ENCODE peak calls at places on chromosome 4, in six cellular contexts. L, F, V, I, O and K are unnamed samples.

GRCh38 chr4:54695359-54696149 is 37.8 kb downstream of the KIT start:
- DNase-seq in L (no peak), F (no peak), V (no peak), I (no peak), O (no peak), K (no peak)

GRCh38 chr4:98648602-98649001 is 9.8 kb downstream of the TSPAN5 start:
- DNase-seq in L (no peak), F (no peak), V (no peak), I (no peak), O (no peak), K (no peak)

GRCh38 chr4:150209140-150209829 is 131.0 kb downstream of the DCLK2 start:
- DNase-seq in L (peak; percentile 59), F (peak; percentile 49), V (no peak), I (peak; percentile 28), O (no peak), K (peak; percentile 41)

GRCh38 chr4:98480535-98480934 is 177.9 kb downstream of the TSPAN5 start:
- DNase-seq in L (no peak), F (no peak), V (no peak), I (no peak), O (no peak), K (no peak)

GRCh38 chr4:52635130-52635529 is 24.0 kb downstream of the USP46 start:
- DNase-seq in L (no peak), F (no peak), V (no peak), I (no peak), O (no peak), K (no peak)

GRCh38 chr4:84069119-84069518 is 430.0 kb downstream of the NKX6-1 start:
- DNase-seq in L (no peak), F (no peak), V (no peak), I (no peak), O (no peak), K (no peak)

GRCh38 chr4:107330915-107331314 is 294.8 kb upstream of the DKK2 start:
- DNase-seq in L (no peak), F (no peak), V (no peak), I (no peak), O (no peak), K (no peak)

GRCh38 chr4:3355266-3355748 is 62.5 kb downstream of the RGS12 start:
- DNase-seq in L (no peak), F (no peak), V (no peak), I (no peak), O (peak; percentile 80), K (no peak)

GRCh38 chr4:123587983-123588494 is 191.4 kb downstream of the SPRY1 start:
- DNase-seq in L (peak; percentile 18), F (peak; percentile 63), V (no peak), I (no peak), O (no peak), K (peak; percentile 32)

GRCh38 chr4:138449938-138450337 is 207.8 kb upstream of the SLC7A11 start:
- DNase-seq in L (no peak), F (no peak), V (no peak), I (no peak), O (no peak), K (no peak)

GRCh38 chr4:1579834-1580686 is 104.1 kb downstream of the FAM53A start:
- DNase-seq in L (peak; percentile 94), F (peak; percentile 54), V (no peak), I (peak; percentile 91), O (no peak), K (peak; percentile 15)

GRCh38 chr4:95637047-95637600 is 88.4 kb upstream of the UNC5C start:
- DNase-seq in L (no peak), F (no peak), V (no peak), I (no peak), O (no peak), K (no peak)

GRCh38 chr4:72084587-72085011 is 52.8 kb downstream of the NPFFR2 start:
- DNase-seq in L (peak; percentile 3), F (no peak), V (no peak), I (no peak), O (peak; percentile 13), K (no peak)

GRCh38 chr4:185113340-185113739 is 29.7 kb upstream of the SLC25A4 start:
- DNase-seq in L (peak; percentile 28), F (no peak), V (no peak), I (no peak), O (no peak), K (no peak)

GRCh38 chr4:67456577-67457196 is 88.6 kb downstream of the CENPC start:
- DNase-seq in L (peak; percentile 38), F (no peak), V (no peak), I (no peak), O (no peak), K (no peak)

GRCh38 chr4:134388351-134388750 is 186.8 kb upstream of the PABPC4L start:
- DNase-seq in L (no peak), F (no peak), V (no peak), I (no peak), O (no peak), K (no peak)

GRCh38 chr4:78720994-78721677 is 55.0 kb upstream of the BMP2K start:
- DNase-seq in L (peak; percentile 93), F (no peak), V (no peak), I (no peak), O (no peak), K (peak; percentile 13)

GRCh38 chr4:165464813-165465381 is 86.1 kb downstream of the CPE start:
- DNase-seq in L (peak; percentile 62), F (no peak), V (no peak), I (peak; percentile 18), O (no peak), K (peak; percentile 18)

GRCh38 chr4:2673157-2673556 is 83.0 kb downstream of the TNIP2 start:
- DNase-seq in L (peak; percentile 20), F (no peak), V (no peak), I (peak; percentile 11), O (no peak), K (peak; percentile 8)

GRCh38 chr4:17347445-17347844 is 164.4 kb downstream of the QDPR start:
- DNase-seq in L (peak; percentile 46), F (peak; percentile 16), V (no peak), I (peak; percentile 23), O (no peak), K (peak; percentile 39)

GRCh38 chr4:22129454-22130075 is 181.0 kb upstream of the KCNIP4 start:
- DNase-seq in L (peak; percentile 6), F (peak; percentile 7), V (peak; percentile 53), I (peak; percentile 35), O (no peak), K (peak; percentile 5)

GRCh38 chr4:72629540-72629939 is 60.5 kb upstream of the ADAMTS3 start:
- DNase-seq in L (no peak), F (no peak), V (no peak), I (no peak), O (no peak), K (no peak)

GRCh38 chr4:48167538-48168263 is 33.7 kb upstream of the TXK start:
- DNase-seq in L (no peak), F (no peak), V (no peak), I (no peak), O (no peak), K (no peak)
- TF ChIP-seq ZNF274 in L (no peak), F (no peak), V (no peak), I (no peak), O (no peak), K (no peak)

DNA sequence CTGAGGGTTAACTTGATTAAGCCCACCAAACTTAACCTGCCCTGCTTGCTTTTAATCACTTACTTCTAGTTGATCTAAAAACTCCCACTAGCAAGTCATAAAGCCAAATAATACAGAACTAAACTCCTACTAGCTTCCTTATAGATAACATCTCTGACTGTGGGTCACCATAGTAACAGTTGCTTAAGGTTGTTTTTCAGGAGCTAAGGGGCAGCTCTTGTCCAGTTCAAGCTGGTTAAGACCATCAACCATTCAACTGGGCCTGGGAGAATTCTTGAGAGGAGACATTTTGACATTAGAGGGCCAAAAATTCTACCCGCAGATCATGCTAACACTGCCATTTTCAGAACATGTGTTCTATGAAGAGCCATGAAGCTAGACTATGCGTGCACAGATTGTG is 67.0 kb downstream of the UCHL1 start:
- DNase-seq in L (no peak), F (no peak), V (no peak), I (no peak), O (no peak), K (no peak)
- TF ChIP-seq ZNF274 in L (no peak), F (no peak), V (no peak), I (no peak), O (no peak), K (no peak)

GRCh38 chr4:81550005-81550896 is 78.5 kb upstream of the RASGEF1B start:
- DNase-seq in L (no peak), F (no peak), V (no peak), I (no peak), O (no peak), K (no peak)
- TF ChIP-seq ZNF274 in L (no peak), F (no peak), V (no peak), I (no peak), O (no peak), K (no peak)

DNA sequence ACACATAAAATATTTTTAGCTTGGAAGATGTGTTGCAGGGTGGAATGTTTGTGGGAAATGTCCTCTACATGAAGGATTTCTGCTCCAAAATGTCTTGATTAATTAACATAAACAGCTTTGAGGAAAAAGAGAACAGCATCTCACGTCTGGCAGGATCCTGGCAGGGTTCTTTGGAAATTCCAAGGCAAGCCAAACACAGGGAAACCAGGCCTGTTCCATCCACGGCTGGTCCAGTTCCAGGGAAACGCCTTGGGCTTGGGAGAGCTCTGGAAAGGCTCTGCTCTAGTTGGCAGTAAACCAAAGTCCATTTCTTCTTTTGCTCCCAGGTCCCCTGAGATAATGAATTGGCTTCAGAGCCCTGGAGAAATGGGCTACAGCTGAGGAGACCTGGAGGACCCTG is 42.4 kb upstream of the GAB1 start:
- DNase-seq in L (no peak), F (no peak), V (no peak), I (no peak), O (no peak), K (no peak)
- TF ChIP-seq ZNF274 in L (no peak), F (no peak), V (no peak), I (no peak), O (no peak), K (no peak)

GRCh38 chr4:129326810-129327209 is 230.9 kb downstream of the C4orf33 start:
- DNase-seq in L (no peak), F (no peak), V (no peak), I (no peak), O (no peak), K (no peak)
- TF ChIP-seq ZNF274 in L (no peak), F (no peak), V (no peak), I (no peak), O (no peak), K (no peak)